ENCODE peak calls at places on chromosomes 12 and 14, in nine cellular contexts. B is astrocyte; Y is WERI-Rb-1; P is pancreas; W is CD8-positive, alpha-beta T cell; F is IMR-90; D is body of pancreas; L is left lung; S is tibial artery. A is an unnamed sample. For H3K36me3, the result is how much of the 10 kb centered on the place peaks cover.

GRCh38 chr12:128073937-128074336 is 193.0 kb upstream of the TMEM132C start:
- DNase-seq in F (no peak), B (no peak), D (no peak), Y (no peak), L (no peak), W (no peak), P (no peak), S (no peak), A (no peak)

GRCh38 chr14:23294734-23295561 is 7.7 kb downstream of the PPP1R3E start:
- DNase-seq in Y (peak), W (peak), B (no peak), D (peak), F (peak), L (no peak), S (no peak), P (no peak), A (peak)

GRCh38 chr12:29552324-29552927 is 54.9 kb upstream of the OVCH1 start:
- DNase-seq in P (peak), F (peak), W (peak), L (peak), D (peak), B (peak), Y (peak), S (peak), A (peak)

GRCh38 chr14:29706700-29707099 is 220.9 kb downstream of the PRKD1 start:
- DNase-seq in Y (no peak), L (no peak), D (no peak), W (no peak), P (no peak), F (no peak), B (no peak), S (no peak), A (peak)

GRCh38 chr12:57111046-57111698 is at the start of gene STAT6:
- DNase-seq in D (peak), B (peak), Y (peak), F (peak), L (peak), W (peak), S (peak), P (peak), A (peak)

GRCh38 chr12:497501-498160 is 37.9 kb downstream of the B4GALNT3 start:
- DNase-seq in L (no peak), S (no peak), F (no peak), Y (no peak), P (no peak), D (no peak), B (no peak), W (no peak), A (peak)

GRCh38 chr14:104976198-104977007 is 1.8 kb downstream of the AHNAK2 start:
- DNase-seq in F (peak), W (peak), B (peak), P (peak), L (peak), S (peak), Y (peak), D (peak), A (peak)

GRCh38 chr12:70074510-70074909 is 168.7 kb upstream of the CNOT2 start:
- DNase-seq in W (no peak), F (no peak), B (no peak), D (no peak), L (no peak), P (no peak), S (no peak), Y (no peak), A (peak)

GRCh38 chr12:79886917-79887519 is 47.9 kb downstream of the PPP1R12A start:
- DNase-seq in P (no peak), S (no peak), F (peak), L (no peak), D (no peak), Y (no peak), B (peak), W (no peak), A (peak)

GRCh38 chr12:31004666-31005065 is 69.0 kb upstream of the DDX11 start:
- DNase-seq in W (no peak), D (no peak), Y (no peak), B (no peak), S (peak), L (peak), F (no peak), P (no peak), A (no peak)

GRCh38 chr12:74412607-74413230 is 124.9 kb upstream of the ATXN7L3B start:
- DNase-seq in B (peak), Y (no peak), W (no peak), F (peak), D (no peak), P (no peak), L (no peak), S (no peak), A (peak)

GRCh38 chr14:51004352-51004800 is 60.1 kb upstream of the PYGL start:
- DNase-seq in P (no peak), D (no peak), Y (no peak), S (no peak), W (no peak), L (peak), F (no peak), B (no peak), A (no peak)

GRCh38 chr14:50085570-50086315 is 30.6 kb downstream of the VCPKMT start:
- DNase-seq in S (no peak), Y (no peak), L (no peak), D (no peak), W (no peak), F (peak), P (no peak), B (peak), A (peak)

GRCh38 chr14:37583358-37584210 is 11.5 kb downstream of the FOXA1 start:
- DNase-seq in D (no peak), B (no peak), L (no peak), Y (no peak), F (no peak), W (no peak), P (no peak), S (no peak), A (no peak)

DNA sequence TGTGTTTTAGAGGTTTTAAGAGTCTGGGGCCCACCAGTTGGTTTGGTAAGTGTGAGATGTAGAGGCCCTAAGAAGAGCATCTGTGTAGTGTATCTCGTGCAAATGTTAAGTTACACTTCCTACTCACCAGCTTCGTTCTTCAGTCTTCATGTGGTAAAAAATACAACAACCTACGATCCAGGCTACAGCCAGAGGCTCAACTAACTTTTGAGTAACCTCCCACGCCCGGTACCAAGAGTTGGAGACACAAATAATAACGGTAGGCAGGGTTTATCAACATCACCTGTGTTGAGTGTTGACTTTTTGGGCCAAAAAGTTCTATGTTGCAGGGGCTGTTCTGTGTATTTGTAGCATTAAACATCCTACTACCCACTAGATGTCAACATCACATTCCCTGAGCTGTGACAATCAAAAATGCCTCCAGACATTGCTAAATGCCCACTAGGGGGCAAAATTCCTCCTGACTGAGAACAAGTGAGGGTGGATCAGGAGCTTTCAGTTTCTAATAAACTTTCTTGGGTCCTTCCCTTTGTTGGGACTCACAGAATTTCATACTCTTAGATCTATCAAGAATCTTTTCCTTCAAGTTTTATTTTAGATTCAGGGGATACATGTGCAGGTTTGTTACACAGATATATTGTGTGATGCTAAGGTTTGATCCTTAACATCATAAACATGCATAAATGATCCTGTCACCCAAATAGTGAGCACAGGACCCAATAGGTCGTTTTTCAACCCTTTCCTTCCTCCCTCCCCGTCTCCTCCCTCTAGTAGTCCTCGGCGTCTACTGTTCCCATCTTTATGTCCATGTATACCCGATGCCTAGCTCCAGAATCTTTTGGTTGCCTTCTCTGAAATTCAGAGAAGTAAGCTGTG is 94.7 kb downstream of the SLC2A13 start:
- DNase-seq in P (peak), S (no peak), D (peak), W (peak), Y (peak), F (peak), B (peak), L (peak), A (peak)
- H3K4me3 ChIP-seq in P (no peak), S (peak), D (no peak), W (peak), Y (no peak), F (peak), B (no peak), L (no peak), A (no peak)

GRCh38 chr14:64700290-64700689 is 3.9 kb upstream of the PLEKHG3 start:
- DNase-seq in W (no peak), F (no peak), S (peak), Y (no peak), L (no peak), P (no peak), D (no peak), B (no peak), A (no peak)
- TF ChIP-seq CTCF in W (no peak), F (no peak), S (no peak), Y (no peak), L (no peak), P (no peak), D (no peak), B (no peak), A (no peak)

GRCh38 chr12:62211510-62211909 is 48.7 kb upstream of the USP15 start:
- DNase-seq in S (no peak), D (no peak), F (no peak), B (no peak), W (no peak), P (no peak), L (no peak), Y (no peak), A (peak)

GRCh38 chr12:62210422-62210821 is 49.8 kb upstream of the USP15 start:
- DNase-seq in D (peak), F (peak), W (peak), L (peak), B (peak), Y (peak), S (peak), P (no peak), A (peak)

GRCh38 chr12:62214847-62215246 is 45.4 kb upstream of the USP15 start:
- DNase-seq in W (no peak), B (no peak), D (no peak), P (no peak), F (no peak), L (no peak), Y (no peak), S (no peak), A (peak)

GRCh38 chr12:62217466-62218194 is 42.6 kb upstream of the USP15 start:
- DNase-seq in P (no peak), D (no peak), W (no peak), S (no peak), F (no peak), Y (no peak), B (no peak), L (no peak), A (no peak)

DNA sequence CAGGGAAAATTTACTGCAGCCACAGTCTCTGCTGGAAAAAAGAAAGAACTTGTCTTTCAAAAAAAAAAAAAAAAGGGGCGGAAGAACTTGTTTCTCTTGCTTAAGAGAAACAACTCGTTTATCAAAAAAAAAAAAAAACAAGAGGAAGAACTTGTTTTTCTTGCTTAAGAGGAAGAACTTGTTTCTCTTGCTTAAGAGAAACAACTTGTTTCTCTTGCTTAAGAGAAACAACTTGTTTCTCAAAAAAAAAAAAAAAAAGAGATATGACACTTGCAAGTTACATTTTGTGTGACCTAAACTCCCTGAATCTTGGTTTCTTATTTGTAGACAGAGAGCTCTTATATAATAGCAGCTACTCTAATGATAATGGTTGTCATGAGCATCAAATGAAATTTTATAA is 44.7 kb upstream of the USP15 start:
- DNase-seq in L (no peak), P (no peak), D (no peak), B (no peak), F (no peak), S (no peak), W (no peak), Y (no peak), A (peak)
- H3K36me3 ChIP-seq in L (under half), P (under half), D (under half), B (under half), F (under half), S (under half), W (under half), Y (under half), A (under half)

DNA sequence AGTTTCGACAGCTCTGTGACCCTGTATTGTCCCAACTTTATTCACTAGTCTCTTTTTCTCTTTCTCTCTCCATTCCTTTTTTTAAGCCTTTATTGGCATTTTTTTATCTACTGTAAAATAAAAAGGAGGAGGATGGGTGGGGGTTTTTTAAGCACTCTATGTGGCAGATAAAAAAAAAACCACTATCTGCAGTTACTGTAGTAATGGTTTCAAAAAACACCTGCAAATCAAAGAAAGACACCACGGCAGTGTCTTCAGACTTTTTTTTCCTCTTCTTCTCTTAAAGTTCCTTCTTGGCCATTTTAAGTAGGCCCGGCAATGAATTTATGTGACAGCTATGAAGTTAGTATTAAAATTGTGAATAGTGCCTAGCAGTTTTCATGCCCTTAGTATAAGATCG is 1.4 kb downstream of the C12orf42 start:
- DNase-seq in D (no peak), P (no peak), B (no peak), S (no peak), W (no peak), Y (no peak), L (no peak), F (no peak), A (no peak)
- H3K4me3 ChIP-seq in D (no peak), P (no peak), B (no peak), S (no peak), W (peak), Y (no peak), L (no peak), F (no peak), A (no peak)